ENCODE peak calls at places on chromosomes 11 and 22, in four cellular contexts. G, L, A and O are unnamed samples.

GRCh38 chr11:3880724-3881123 is 25.3 kb downstream of the STIM1 start:
- DNase-seq in G (no peak), L (peak), A (peak), O (peak)

GRCh38 chr11:10931761-10932700 is 74.2 kb upstream of the ZBED5 start:
- DNase-seq in G (no peak), L (no peak), A (no peak), O (no peak)

GRCh38 chr11:9633674-9634073 is 30.2 kb upstream of the SWAP70 start:
- DNase-seq in G (no peak), L (no peak), A (no peak), O (no peak)

GRCh38 chr22:35350539-35351503 is 30.1 kb upstream of the HMOX1 start:
- DNase-seq in G (no peak), L (peak), A (peak), O (peak)

GRCh38 chr11:59463176-59463575 is 6.4 kb downstream of the OR4D6 start:
- DNase-seq in G (no peak), L (peak), A (peak), O (peak)

GRCh38 chr11:90803366-90803765 is 580.5 kb upstream of the CHORDC1 start:
- DNase-seq in G (no peak), L (no peak), A (no peak), O (no peak)

GRCh38 chr11:19762266-19762665 is 49.6 kb downstream of the NAV2 start:
- DNase-seq in G (no peak), L (no peak), A (no peak), O (no peak)

GRCh38 chr11:91489989-91490388 is 734.6 kb upstream of the FAT3 start:
- DNase-seq in G (no peak), L (no peak), A (no peak), O (no peak)

GRCh38 chr11:76653674-76654309 is 16.8 kb downstream of the LRRC32 start:
- DNase-seq in G (no peak), L (no peak), A (peak), O (peak)

GRCh38 chr11:61983419-61983818 is 16.0 kb upstream of the FTH1 start:
- DNase-seq in G (no peak), L (no peak), A (no peak), O (no peak)

GRCh38 chr11:19730373-19730772 is 17.7 kb downstream of the NAV2 start:
- DNase-seq in G (no peak), L (no peak), A (peak), O (peak)

GRCh38 chr11:36702330-36703054 is 104.5 kb upstream of the RAG2 start:
- DNase-seq in G (peak), L (peak), A (peak), O (peak)

GRCh38 chr11:83768476-83768875 is 482.3 kb upstream of the CCDC90B start:
- DNase-seq in G (no peak), L (no peak), A (no peak), O (no peak)